ENCODE peak calls at places on chromosomes 3 and 15, in eight cellular contexts. S is HCT116, I is mammary epithelial cell, D is tibial artery, P is psoas muscle, U is right atrium auricular region, M is GM23248, O is heart left ventricle. G is an unnamed sample. For H3K4me1 and H3K36me3, the result is how much of the 10 kb centered on the place peaks cover.

GRCh38 chr3:42699511-42699971 is 3.1 kb downstream of the HHATL start:
- DNase-seq in S (no peak), I (no peak), D (peak), P (no peak), U (no peak), M (no peak), O (peak), G (no peak)

GRCh38 chr3:141076026-141076797 is 25.1 kb downstream of the SPSB4 start:
- DNase-seq in S (no peak), I (no peak), D (peak), P (no peak), U (no peak), M (no peak), O (no peak), G (no peak)

GRCh38 chr15:100849021-100849831 is 30.4 kb upstream of the ALDH1A3 start:
- DNase-seq in S (no peak), I (peak), D (no peak), P (peak), U (peak), M (peak), O (peak), G (peak)

GRCh38 chr15:65147902-65148301 is 14.3 kb upstream of the PDCD7 start:
- DNase-seq in S (no peak), I (no peak), D (no peak), P (no peak), U (no peak), M (no peak), O (no peak), G (no peak)

GRCh38 chr3:123880998-123881561 is 3.1 kb downstream of the MYLK start:
- DNase-seq in S (peak), I (peak), D (no peak), P (no peak), U (no peak), M (peak), O (no peak), G (peak)

GRCh38 chr3:158159714-158160113 is 49.8 kb downstream of the RSRC1 start:
- DNase-seq in S (no peak), I (no peak), D (no peak), P (no peak), U (no peak), M (no peak), O (no peak), G (no peak)

GRCh38 chr3:129793356-129793755 is 100.2 kb downstream of the TMCC1 start:
- DNase-seq in S (no peak), I (peak), D (no peak), P (no peak), U (no peak), M (peak), O (no peak), G (no peak)

GRCh38 chr3:191473766-191474198 is 12.8 kb downstream of the PYDC2 start:
- DNase-seq in S (no peak), I (no peak), D (no peak), P (no peak), U (no peak), M (no peak), O (no peak), G (no peak)

GRCh38 chr3:129461461-129462146 is 21.6 kb downstream of the IFT122 start:
- DNase-seq in S (no peak), I (peak), D (no peak), P (no peak), U (no peak), M (peak), O (peak), G (no peak)

GRCh38 chr3:66489577-66489976 is 11.2 kb downstream of the LRIG1 start:
- DNase-seq in S (no peak), I (no peak), D (no peak), P (no peak), U (no peak), M (no peak), O (no peak), G (no peak)

GRCh38 chr3:174495231-174495755 is 363.8 kb upstream of the NAALADL2 start:
- DNase-seq in S (no peak), I (no peak), D (no peak), P (no peak), U (no peak), M (peak), O (no peak), G (no peak)

GRCh38 chr15:95895510-95895909 is 435.0 kb upstream of the NR2F2 start:
- DNase-seq in S (no peak), I (no peak), D (no peak), P (no peak), U (no peak), M (no peak), O (no peak), G (no peak)

GRCh38 chr3:119783883-119784282 is 2.0 kb downstream of the NR1I2 start:
- DNase-seq in S (no peak), I (no peak), D (no peak), P (no peak), U (no peak), M (no peak), O (no peak), G (no peak)

GRCh38 chr3:175386630-175387029 is 527.5 kb downstream of the NAALADL2 start:
- DNase-seq in S (no peak), I (peak), D (no peak), P (no peak), U (no peak), M (peak), O (no peak), G (no peak)

GRCh38 chr3:144590854-144591253 is 619.2 kb downstream of the DIPK2A start:
- DNase-seq in S (no peak), I (no peak), D (no peak), P (no peak), U (no peak), M (peak), O (no peak), G (no peak)

GRCh38 chr15:68204361-68204760 is 771 bp downstream of the CALML4 start:
- DNase-seq in S (no peak), I (no peak), D (no peak), P (no peak), U (no peak), M (no peak), O (no peak), G (no peak)

GRCh38 chr3:42509111-42509510 is 6.7 kb downstream of the VIPR1 start:
- DNase-seq in S (no peak), I (no peak), D (peak), P (no peak), U (no peak), M (no peak), O (no peak), G (no peak)

GRCh38 chr15:75213768-75214221 is 12.1 kb downstream of the C15orf39 start:
- DNase-seq in S (no peak), I (no peak), D (no peak), P (no peak), U (no peak), M (no peak), O (no peak), G (no peak)

GRCh38 chr15:64686130-64686735 is 89.2 kb downstream of the RBPMS2 start:
- DNase-seq in S (peak), I (peak), D (no peak), P (no peak), U (no peak), M (peak), O (no peak), G (no peak)

GRCh38 chr3:3341496-3341895 is 162.0 kb upstream of the CRBN start:
- DNase-seq in S (no peak), I (no peak), D (no peak), P (no peak), U (no peak), M (no peak), O (no peak), G (no peak)

GRCh38 chr3:31196881-31197364 is 302.5 kb upstream of the GADL1 start:
- DNase-seq in S (no peak), I (peak), D (peak), P (peak), U (peak), M (peak), O (peak), G (no peak)

GRCh38 chr3:142914286-142914811 is 25.5 kb upstream of the PCOLCE2 start:
- DNase-seq in S (no peak), I (no peak), D (no peak), P (no peak), U (no peak), M (no peak), O (no peak), G (no peak)

GRCh38 chr3:185021326-185021725 is 131.5 kb downstream of the C3orf70 start:
- DNase-seq in S (no peak), I (no peak), D (no peak), P (no peak), U (no peak), M (peak), O (no peak), G (no peak)

GRCh38 chr3:42098171-42098570 is 7.0 kb downstream of the TRAK1 start:
- DNase-seq in S (no peak), I (no peak), D (no peak), P (no peak), U (peak), M (no peak), O (no peak), G (no peak)

GRCh38 chr3:170811515-170811914 is 58.5 kb downstream of the RPL22L1 start:
- DNase-seq in S (no peak), I (peak), D (no peak), P (no peak), U (no peak), M (peak), O (no peak), G (no peak)

GRCh38 chr3:25429960-25430941 is 2.2 kb downstream of the RARB start:
- DNase-seq in S (no peak), I (peak), D (no peak), P (no peak), U (no peak), M (no peak), O (no peak), G (peak)

GRCh38 chr3:156150434-156151066 is 30.2 kb downstream of the KCNAB1 start:
- DNase-seq in S (peak), I (peak), D (no peak), P (no peak), U (peak), M (peak), O (peak), G (peak)

GRCh38 chr15:45703670-45704328 is 69.0 kb downstream of the SQOR start:
- DNase-seq in S (no peak), I (no peak), D (no peak), P (no peak), U (no peak), M (peak), O (no peak), G (no peak)

GRCh38 chr3:99637041-99637380 is 1.4 kb upstream of the COL8A1 start:
- DNase-seq in S (no peak), I (peak), D (no peak), P (no peak), U (no peak), M (no peak), O (no peak), G (no peak)

GRCh38 chr3:8739757-8740508 is 6.3 kb downstream of the CAV3 start:
- DNase-seq in S (peak), I (peak), D (no peak), P (no peak), U (no peak), M (peak), O (no peak), G (peak)

GRCh38 chr3:127152676-127153505 is 40.0 kb upstream of the PRR23E start:
- DNase-seq in S (no peak), I (no peak), D (peak), P (no peak), U (no peak), M (no peak), O (no peak), G (no peak)

GRCh38 chr3:185716436-185717090 is 108.3 kb downstream of the IGF2BP2 start:
- DNase-seq in S (no peak), I (no peak), D (no peak), P (no peak), U (no peak), M (no peak), O (no peak), G (no peak)

GRCh38 chr3:53085476-53085875 is 39.6 kb upstream of the SFMBT1 start:
- DNase-seq in S (no peak), I (no peak), D (peak), P (no peak), U (no peak), M (no peak), O (no peak), G (no peak)

GRCh38 chr3:150757364-150757763 is 5.6 kb downstream of the SIAH2 start:
- DNase-seq in S (no peak), I (no peak), D (no peak), P (no peak), U (no peak), M (no peak), O (no peak), G (no peak)

GRCh38 chr15:101501703-101502373 is 12.3 kb upstream of the PCSK6 start:
- DNase-seq in S (peak), I (no peak), D (no peak), P (peak), U (peak), M (peak), O (no peak), G (no peak)

GRCh38 chr15:69535101-69535638 is 82.6 kb downstream of the RPLP1 start:
- DNase-seq in S (no peak), I (peak), D (peak), P (no peak), U (no peak), M (peak), O (no peak), G (no peak)

GRCh38 chr15:40591310-40591845 is 2.7 kb upstream of the KNL1 start:
- DNase-seq in S (no peak), I (no peak), D (no peak), P (no peak), U (no peak), M (no peak), O (no peak), G (no peak)

GRCh38 chr15:60384052-60384451 is 13.7 kb downstream of the ANXA2 start:
- DNase-seq in S (no peak), I (no peak), D (no peak), P (no peak), U (no peak), M (peak), O (no peak), G (no peak)

GRCh38 chr3:160400631-160401150 is 1.2 kb downstream of the SMC4 start:
- DNase-seq in S (no peak), I (peak), D (peak), P (no peak), U (no peak), M (peak), O (peak), G (no peak)

GRCh38 chr3:5128861-5129260 is 6.8 kb downstream of the ARL8B start:
- DNase-seq in S (no peak), I (no peak), D (no peak), P (no peak), U (no peak), M (no peak), O (no peak), G (no peak)
- H3K4me1 ChIP-seq in S (under half), I (under half), D (under half), P (half or more), U (under half), M (under half), O (under half), G (under half)

GRCh38 chr15:27983496-27983895 is 115.6 kb downstream of the OCA2 start:
- DNase-seq in S (no peak), I (no peak), D (no peak), P (no peak), U (no peak), M (no peak), O (no peak), G (no peak)
- H3K4me3 ChIP-seq in S (no peak), I (no peak), D (no peak), P (no peak), U (no peak), M (no peak), O (no peak), G (no peak)

GRCh38 chr3:45966969-45967640 is 23.8 kb downstream of the CXCR6 start:
- DNase-seq in S (no peak), I (no peak), D (no peak), P (no peak), U (no peak), M (no peak), O (no peak), G (no peak)
- H3K36me3 ChIP-seq in S (under half), I (under half), D (half or more), P (under half), U (half or more), M (under half), O (half or more), G (under half)

GRCh38 chr3:45991341-45991740 is 4.3 kb downstream of the FYCO1 start:
- DNase-seq in S (no peak), I (no peak), D (no peak), P (no peak), U (no peak), M (no peak), O (peak), G (no peak)
- H3K4me1 ChIP-seq in S (under half), I (under half), D (half or more), P (half or more), U (half or more), M (half or more), O (half or more), G (under half)

GRCh38 chr15:67024322-67024997 is 40.9 kb upstream of the SMAD3 start:
- DNase-seq in S (peak), I (peak), D (peak), P (peak), U (peak), M (peak), O (peak), G (peak)
- H3K4me3 ChIP-seq in S (no peak), I (no peak), D (no peak), P (no peak), U (no peak), M (no peak), O (no peak), G (no peak)

DNA sequence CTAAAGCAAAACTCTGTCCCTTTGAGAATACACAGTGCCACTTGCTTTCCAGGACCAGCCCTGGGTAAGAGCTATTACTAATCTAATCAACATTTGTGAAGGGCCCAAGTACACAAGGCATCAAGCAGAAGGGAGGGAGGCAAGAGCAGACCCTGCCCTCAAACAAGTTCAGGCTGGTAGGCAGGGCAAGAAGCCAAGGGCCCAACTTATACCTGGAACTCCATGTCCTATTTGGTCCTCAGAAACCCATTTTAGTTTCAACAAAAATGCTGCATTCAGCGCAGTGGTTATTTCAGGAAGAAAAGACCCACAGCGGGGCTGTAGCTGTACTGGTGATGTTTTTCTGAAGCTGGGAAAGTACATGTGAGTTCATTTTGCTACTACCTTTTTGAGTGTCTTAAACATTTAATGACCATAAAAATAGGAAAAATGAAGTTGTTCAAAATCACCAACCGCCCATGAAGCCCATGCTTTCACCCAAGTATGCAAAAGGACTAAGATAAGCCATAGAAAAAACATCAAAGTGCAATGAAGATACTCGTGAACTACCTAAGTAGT is 2.8 kb downstream of the RPS17 start:
- DNase-seq in S (no peak), I (no peak), D (no peak), P (no peak), U (no peak), M (peak), O (no peak), G (no peak)
- H3K36me3 ChIP-seq in S (under half), I (under half), D (under half), P (under half), U (half or more), M (under half), O (under half), G (under half)

GRCh38 chr3:17741621-17742091 is 775 bp downstream of the TBC1D5 start:
- DNase-seq in S (no peak), I (no peak), D (no peak), P (no peak), U (no peak), M (no peak), O (no peak), G (no peak)
- H3K4me1 ChIP-seq in S (under half), I (under half), D (under half), P (under half), U (under half), M (under half), O (under half), G (under half)

GRCh38 chr3:107734317-107734716 is 211.6 kb downstream of the BBX start:
- DNase-seq in S (no peak), I (no peak), D (no peak), P (no peak), U (no peak), M (no peak), O (no peak), G (no peak)

GRCh38 chr3:107739227-107739626 is 216.5 kb downstream of the BBX start:
- DNase-seq in S (no peak), I (no peak), D (no peak), P (no peak), U (no peak), M (no peak), O (no peak), G (no peak)

GRCh38 chr3:107740992-107741896 is 218.5 kb downstream of the BBX start:
- DNase-seq in S (no peak), I (peak), D (no peak), P (no peak), U (no peak), M (peak), O (no peak), G (no peak)

GRCh38 chr3:107737909-107738308 is 215.1 kb downstream of the BBX start:
- DNase-seq in S (no peak), I (no peak), D (no peak), P (no peak), U (no peak), M (no peak), O (no peak), G (no peak)

GRCh38 chr3:107738486-107739183 is 215.9 kb downstream of the BBX start:
- DNase-seq in S (no peak), I (no peak), D (no peak), P (no peak), U (no peak), M (no peak), O (no peak), G (no peak)
- H3K4me3 ChIP-seq in S (no peak), I (no peak), D (no peak), P (no peak), U (no peak), M (no peak), O (no peak), G (no peak)

GRCh38 chr15:90559119-90559518 is 29.4 kb downstream of the CRTC3 start:
- DNase-seq in S (no peak), I (no peak), D (no peak), P (no peak), U (no peak), M (no peak), O (no peak), G (no peak)

GRCh38 chr15:90557651-90558084 is 27.9 kb downstream of the CRTC3 start:
- DNase-seq in S (no peak), I (no peak), D (peak), P (peak), U (peak), M (peak), O (peak), G (no peak)

GRCh38 chr15:90558182-90558581 is 28.5 kb downstream of the CRTC3 start:
- DNase-seq in S (no peak), I (no peak), D (peak), P (peak), U (peak), M (peak), O (no peak), G (peak)

GRCh38 chr15:90560229-90560771 is 30.6 kb downstream of the CRTC3 start:
- DNase-seq in S (no peak), I (peak), D (peak), P (peak), U (peak), M (peak), O (peak), G (no peak)

GRCh38 chr15:90557147-90557546 is 27.4 kb downstream of the CRTC3 start:
- DNase-seq in S (no peak), I (no peak), D (no peak), P (no peak), U (no peak), M (no peak), O (no peak), G (no peak)
- H3K36me3 ChIP-seq in S (under half), I (under half), D (under half), P (under half), U (under half), M (under half), O (under half), G (under half)

G was measured in Caco-2.